ENCODE peak calls at places on chromosomes 1 and 21, in seven cellular contexts. One of them, this sample, is unnamed.

GRCh38 chr21:45618846-45619485 is 24.6 kb upstream of the PCBP3 start:
- DNase-seq in astrocyte of the spinal cord: no peak
- DNase-seq in CD8-positive, alpha-beta T cell: no peak
- DNase-seq in right atrium auricular region: no peak
- DNase-seq in left lung: peak
- DNase-seq in cardiac fibroblast: peak
- DNase-seq in brain microvascular endothelial cell: no peak
- DNase-seq in this sample: peak

GRCh38 chr1:104163912-104164476 is 414.3 kb downstream of the AMY1C start:
- DNase-seq in astrocyte of the spinal cord: no peak
- DNase-seq in CD8-positive, alpha-beta T cell: no peak
- DNase-seq in right atrium auricular region: no peak
- DNase-seq in left lung: no peak
- DNase-seq in brain microvascular endothelial cell: no peak
- DNase-seq in cardiac fibroblast: no peak
- DNase-seq in this sample: no peak

GRCh38 chr1:1536938-1537546 is 3.4 kb downstream of the TMEM240 start:
- DNase-seq in CD8-positive, alpha-beta T cell: no peak
- DNase-seq in brain microvascular endothelial cell: no peak
- DNase-seq in left lung: no peak
- DNase-seq in cardiac fibroblast: no peak
- DNase-seq in astrocyte of the spinal cord: no peak
- DNase-seq in right atrium auricular region: no peak
- DNase-seq in this sample: no peak

GRCh38 chr1:168116327-168116799 is 20.4 kb downstream of the GPR161 start:
- DNase-seq in CD8-positive, alpha-beta T cell: no peak
- DNase-seq in cardiac fibroblast: no peak
- DNase-seq in astrocyte of the spinal cord: no peak
- DNase-seq in brain microvascular endothelial cell: no peak
- DNase-seq in left lung: peak
- DNase-seq in right atrium auricular region: no peak
- DNase-seq in this sample: no peak

GRCh38 chr1:164617607-164618564 is 58.9 kb downstream of the PBX1 start:
- DNase-seq in CD8-positive, alpha-beta T cell: no peak
- DNase-seq in brain microvascular endothelial cell: peak
- DNase-seq in right atrium auricular region: no peak
- DNase-seq in astrocyte of the spinal cord: peak
- DNase-seq in cardiac fibroblast: no peak
- DNase-seq in left lung: no peak
- DNase-seq in this sample: peak

GRCh38 chr1:203074610-203075009 is 11.2 kb downstream of the MYOG start:
- DNase-seq in cardiac fibroblast: no peak
- DNase-seq in left lung: no peak
- DNase-seq in astrocyte of the spinal cord: no peak
- DNase-seq in right atrium auricular region: no peak
- DNase-seq in brain microvascular endothelial cell: no peak
- DNase-seq in CD8-positive, alpha-beta T cell: no peak
- DNase-seq in this sample: no peak

GRCh38 chr1:224205438-224205840 is 22.4 kb downstream of the DEGS1 start:
- DNase-seq in cardiac fibroblast: peak
- DNase-seq in astrocyte of the spinal cord: peak
- DNase-seq in right atrium auricular region: no peak
- DNase-seq in left lung: no peak
- DNase-seq in CD8-positive, alpha-beta T cell: no peak
- DNase-seq in brain microvascular endothelial cell: peak
- DNase-seq in this sample: peak

GRCh38 chr1:86779308-86780191 is 75.2 kb downstream of the SH3GLB1 start:
- DNase-seq in cardiac fibroblast: peak
- DNase-seq in astrocyte of the spinal cord: peak
- DNase-seq in right atrium auricular region: no peak
- DNase-seq in brain microvascular endothelial cell: peak
- DNase-seq in left lung: no peak
- DNase-seq in CD8-positive, alpha-beta T cell: no peak
- DNase-seq in this sample: peak

GRCh38 chr1:67532452-67533216 is 102.4 kb upstream of the SERBP1 start:
- DNase-seq in CD8-positive, alpha-beta T cell: no peak
- DNase-seq in brain microvascular endothelial cell: peak
- DNase-seq in astrocyte of the spinal cord: peak
- DNase-seq in right atrium auricular region: no peak
- DNase-seq in cardiac fibroblast: peak
- DNase-seq in left lung: no peak
- DNase-seq in this sample: peak

GRCh38 chr1:39148942-39149341 is 55.6 kb upstream of the MACF1 start:
- DNase-seq in brain microvascular endothelial cell: no peak
- DNase-seq in CD8-positive, alpha-beta T cell: no peak
- DNase-seq in astrocyte of the spinal cord: no peak
- DNase-seq in right atrium auricular region: no peak
- DNase-seq in left lung: no peak
- DNase-seq in cardiac fibroblast: no peak
- DNase-seq in this sample: no peak

GRCh38 chr1:154342836-154343472 is 17.6 kb downstream of the ATP8B2 start:
- DNase-seq in left lung: peak
- DNase-seq in right atrium auricular region: no peak
- DNase-seq in cardiac fibroblast: no peak
- DNase-seq in CD8-positive, alpha-beta T cell: peak
- DNase-seq in astrocyte of the spinal cord: no peak
- DNase-seq in brain microvascular endothelial cell: no peak
- DNase-seq in this sample: no peak

GRCh38 chr1:177959793-177960515 is 9.9 kb downstream of the SEC16B start:
- DNase-seq in left lung: no peak
- DNase-seq in astrocyte of the spinal cord: peak
- DNase-seq in CD8-positive, alpha-beta T cell: no peak
- DNase-seq in cardiac fibroblast: peak
- DNase-seq in brain microvascular endothelial cell: peak
- DNase-seq in right atrium auricular region: no peak
- DNase-seq in this sample: peak

GRCh38 chr1:151398691-151399065 is 695 bp upstream of the PSMB4 start:
- DNase-seq in left lung: no peak
- DNase-seq in brain microvascular endothelial cell: no peak
- DNase-seq in CD8-positive, alpha-beta T cell: no peak
- DNase-seq in astrocyte of the spinal cord: no peak
- DNase-seq in cardiac fibroblast: no peak
- DNase-seq in right atrium auricular region: no peak
- DNase-seq in this sample: no peak

GRCh38 chr1:109371271-109371739 is 26.4 kb downstream of the SORT1 start:
- DNase-seq in astrocyte of the spinal cord: peak
- DNase-seq in CD8-positive, alpha-beta T cell: no peak
- DNase-seq in brain microvascular endothelial cell: no peak
- DNase-seq in cardiac fibroblast: peak
- DNase-seq in left lung: peak
- DNase-seq in right atrium auricular region: no peak
- DNase-seq in this sample: peak

GRCh38 chr1:86741947-86742572 is 37.7 kb downstream of the SH3GLB1 start:
- DNase-seq in brain microvascular endothelial cell: peak
- DNase-seq in cardiac fibroblast: peak
- DNase-seq in right atrium auricular region: no peak
- DNase-seq in left lung: no peak
- DNase-seq in astrocyte of the spinal cord: peak
- DNase-seq in CD8-positive, alpha-beta T cell: peak
- DNase-seq in this sample: peak

GRCh38 chr1:85569122-85569521 is 11.4 kb upstream of the CCN1 start:
- DNase-seq in left lung: no peak
- DNase-seq in CD8-positive, alpha-beta T cell: no peak
- DNase-seq in cardiac fibroblast: peak
- DNase-seq in right atrium auricular region: no peak
- DNase-seq in brain microvascular endothelial cell: peak
- DNase-seq in astrocyte of the spinal cord: peak
- DNase-seq in this sample: peak

GRCh38 chr1:180181996-180182675 is 27.5 kb downstream of the QSOX1 start:
- DNase-seq in brain microvascular endothelial cell: no peak
- DNase-seq in CD8-positive, alpha-beta T cell: no peak
- DNase-seq in astrocyte of the spinal cord: no peak
- DNase-seq in right atrium auricular region: no peak
- DNase-seq in left lung: peak
- DNase-seq in cardiac fibroblast: no peak
- DNase-seq in this sample: no peak

DNA sequence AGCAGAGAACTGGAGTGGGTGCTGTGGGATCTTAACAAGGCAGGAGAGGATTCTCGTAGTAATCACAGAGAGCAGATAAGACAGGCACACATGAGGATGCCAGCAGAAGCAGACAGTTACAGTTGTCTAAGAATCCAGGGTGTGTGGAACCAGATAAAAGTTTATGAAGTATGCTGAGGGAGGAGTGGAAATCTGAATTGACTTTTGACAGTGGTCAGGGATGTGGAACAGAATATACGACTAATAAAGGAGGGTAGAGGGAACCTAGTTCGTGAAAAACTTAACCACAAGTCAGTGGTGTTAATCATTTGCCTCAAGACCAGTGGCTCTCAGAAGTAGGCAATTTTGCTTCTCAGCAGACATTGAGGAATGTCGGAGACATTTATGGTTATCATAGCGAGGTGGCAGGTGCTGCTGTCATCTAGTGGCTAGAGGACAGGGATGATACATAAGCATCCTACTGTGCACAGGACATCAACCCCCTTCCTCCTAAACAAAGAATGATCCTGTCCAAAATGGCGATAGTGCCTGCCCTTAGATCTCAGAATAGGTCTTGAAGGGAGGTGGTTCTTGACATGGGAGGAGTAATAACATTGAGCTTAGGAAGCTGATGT is 3.0 kb downstream of the LRRC8D start:
- DNase-seq in left lung: no peak
- DNase-seq in cardiac fibroblast: peak
- DNase-seq in right atrium auricular region: no peak
- DNase-seq in CD8-positive, alpha-beta T cell: no peak
- DNase-seq in astrocyte of the spinal cord: no peak
- DNase-seq in brain microvascular endothelial cell: no peak
- DNase-seq in this sample: no peak
- H3K4me3 ChIP-seq in left lung: no peak
- H3K4me3 ChIP-seq in cardiac fibroblast: no peak
- H3K4me3 ChIP-seq in right atrium auricular region: no peak
- H3K4me3 ChIP-seq in CD8-positive, alpha-beta T cell: no peak
- H3K4me3 ChIP-seq in astrocyte of the spinal cord: no peak
- H3K4me3 ChIP-seq in brain microvascular endothelial cell: no peak
- H3K4me3 ChIP-seq in this sample: no peak

DNA sequence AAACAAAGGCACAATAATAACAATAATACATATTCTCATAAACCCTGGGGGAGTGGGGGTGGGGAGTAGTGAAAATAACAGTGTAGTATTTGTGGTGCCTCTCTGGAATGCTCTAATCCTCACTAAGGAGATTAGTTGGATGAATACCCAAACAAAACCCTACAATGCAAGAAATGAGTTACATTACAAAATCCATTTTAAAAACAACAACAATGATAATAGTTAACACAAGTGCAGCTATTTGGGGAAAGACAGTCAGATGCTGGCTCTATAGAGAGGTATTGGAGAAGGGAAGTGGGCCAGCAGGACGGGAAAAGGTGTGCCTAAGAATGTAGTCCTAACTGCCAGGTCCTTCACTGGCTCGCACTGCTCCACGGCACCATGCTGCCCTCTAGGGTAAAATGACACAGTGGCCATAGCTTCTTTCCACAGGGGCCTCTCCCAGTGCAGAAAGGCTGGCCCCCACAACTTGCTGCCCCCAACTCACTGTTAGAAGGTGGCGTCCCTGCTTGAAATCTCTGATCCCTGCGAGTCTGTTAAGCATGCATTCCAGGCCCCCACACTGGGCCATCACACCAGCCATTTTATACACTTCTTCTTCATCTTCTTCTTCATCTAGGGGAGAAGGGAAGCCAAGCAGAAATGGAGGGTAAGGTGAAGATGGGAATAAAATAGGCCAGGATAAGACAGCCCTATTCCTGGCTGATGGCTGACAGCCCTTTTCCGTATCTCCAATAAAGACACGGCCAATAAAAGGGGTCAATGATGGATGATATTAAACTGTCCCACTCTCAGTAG is 113.8 kb downstream of the UBR4 start:
- DNase-seq in astrocyte of the spinal cord: no peak
- DNase-seq in CD8-positive, alpha-beta T cell: no peak
- DNase-seq in brain microvascular endothelial cell: no peak
- DNase-seq in left lung: no peak
- DNase-seq in cardiac fibroblast: peak
- DNase-seq in right atrium auricular region: no peak
- DNase-seq in this sample: peak
- TF ChIP-seq CTCF in astrocyte of the spinal cord: peak
- TF ChIP-seq CTCF in CD8-positive, alpha-beta T cell: no peak
- TF ChIP-seq CTCF in brain microvascular endothelial cell: peak
- TF ChIP-seq CTCF in left lung: peak
- TF ChIP-seq CTCF in cardiac fibroblast: peak
- TF ChIP-seq CTCF in right atrium auricular region: peak
- TF ChIP-seq CTCF in this sample: peak

DNA sequence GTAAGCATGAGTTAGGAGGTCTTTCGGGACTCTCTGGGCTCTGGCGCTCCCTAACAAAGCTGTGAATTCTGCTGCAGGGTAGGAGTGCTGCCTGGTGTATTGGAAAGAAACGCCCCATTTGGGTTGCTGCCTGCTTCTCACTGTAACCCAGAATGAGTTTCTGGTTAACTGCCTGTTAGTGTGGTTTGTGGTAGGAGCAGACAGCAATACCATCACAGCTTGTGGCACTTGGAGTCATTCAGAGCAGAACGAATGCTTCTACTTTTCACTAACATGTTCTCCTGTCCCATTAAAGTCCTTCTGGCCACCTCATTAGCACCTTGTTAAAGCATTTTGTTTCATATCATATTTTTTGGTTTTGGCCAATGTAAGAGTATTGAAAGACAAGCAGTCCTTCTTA is 18.1 kb downstream of the MAP3K7CL start:
- DNase-seq in brain microvascular endothelial cell: no peak
- DNase-seq in left lung: no peak
- DNase-seq in right atrium auricular region: no peak
- DNase-seq in cardiac fibroblast: peak
- DNase-seq in CD8-positive, alpha-beta T cell: no peak
- DNase-seq in astrocyte of the spinal cord: peak
- DNase-seq in this sample: no peak
- H3K4me3 ChIP-seq in brain microvascular endothelial cell: no peak
- H3K4me3 ChIP-seq in left lung: no peak
- H3K4me3 ChIP-seq in right atrium auricular region: no peak
- H3K4me3 ChIP-seq in cardiac fibroblast: no peak
- H3K4me3 ChIP-seq in CD8-positive, alpha-beta T cell: no peak
- H3K4me3 ChIP-seq in astrocyte of the spinal cord: no peak
- H3K4me3 ChIP-seq in this sample: no peak

GRCh38 chr1:115184260-115184950 is 95.1 kb upstream of the TSPAN2 start:
- DNase-seq in cardiac fibroblast: no peak
- DNase-seq in right atrium auricular region: no peak
- DNase-seq in CD8-positive, alpha-beta T cell: no peak
- DNase-seq in astrocyte of the spinal cord: no peak
- DNase-seq in brain microvascular endothelial cell: no peak
- DNase-seq in left lung: no peak
- DNase-seq in this sample: no peak

GRCh38 chr1:115184951-115185331 is 95.6 kb upstream of the TSPAN2 start:
- DNase-seq in brain microvascular endothelial cell: peak
- DNase-seq in CD8-positive, alpha-beta T cell: no peak
- DNase-seq in astrocyte of the spinal cord: peak
- DNase-seq in cardiac fibroblast: no peak
- DNase-seq in right atrium auricular region: peak
- DNase-seq in left lung: no peak
- DNase-seq in this sample: no peak

GRCh38 chr1:115183711-115184259 is 94.5 kb upstream of the TSPAN2 start:
- DNase-seq in right atrium auricular region: no peak
- DNase-seq in brain microvascular endothelial cell: no peak
- DNase-seq in astrocyte of the spinal cord: no peak
- DNase-seq in CD8-positive, alpha-beta T cell: no peak
- DNase-seq in cardiac fibroblast: peak
- DNase-seq in left lung: no peak
- DNase-seq in this sample: no peak

GRCh38 chr1:115182012-115182715 is 92.9 kb upstream of the TSPAN2 start:
- DNase-seq in right atrium auricular region: no peak
- DNase-seq in CD8-positive, alpha-beta T cell: no peak
- DNase-seq in cardiac fibroblast: no peak
- DNase-seq in left lung: no peak
- DNase-seq in astrocyte of the spinal cord: no peak
- DNase-seq in brain microvascular endothelial cell: no peak
- DNase-seq in this sample: no peak

GRCh38 chr1:115183158-115183557 is 93.9 kb upstream of the TSPAN2 start:
- DNase-seq in brain microvascular endothelial cell: no peak
- DNase-seq in cardiac fibroblast: no peak
- DNase-seq in CD8-positive, alpha-beta T cell: no peak
- DNase-seq in astrocyte of the spinal cord: no peak
- DNase-seq in right atrium auricular region: no peak
- DNase-seq in left lung: no peak
- DNase-seq in this sample: no peak
- TF ChIP-seq CTCF in brain microvascular endothelial cell: no peak
- TF ChIP-seq CTCF in cardiac fibroblast: no peak
- TF ChIP-seq CTCF in CD8-positive, alpha-beta T cell: no peak
- TF ChIP-seq CTCF in astrocyte of the spinal cord: no peak
- TF ChIP-seq CTCF in right atrium auricular region: no peak
- TF ChIP-seq CTCF in left lung: no peak
- TF ChIP-seq CTCF in this sample: no peak

This sample was measured in fibroblast of pulmonary artery.